ENCODE peak calls at places on chromosomes 4 and X, in five cellular contexts. L, U, Z, V and N are unnamed samples.

GRCh38 chr4:52198356-52198755 is 147.3 kb downstream of the SPATA18 start:
- DNase-seq in V (no peak), U (no peak), Z (no peak), L (no peak), N (no peak)

GRCh38 chr4:111228874-111229273 is 606.0 kb upstream of the PITX2 start:
- DNase-seq in L (peak), V (no peak), U (no peak), Z (no peak), N (no peak)

GRCh38 chr4:161816958-161817357 is 346.8 kb downstream of the FSTL5 start:
- DNase-seq in Z (no peak), L (peak), U (no peak), V (no peak), N (no peak)

GRCh38 chr4:33188733-33189132 is 2468.6 kb downstream of the PCDH7 start:
- DNase-seq in L (no peak), U (no peak), V (no peak), Z (no peak), N (no peak)

GRCh38 chrX:72029473-72030411 is 102.0 kb downstream of the RTL5 start:
- DNase-seq in Z (no peak), U (no peak), V (peak), L (peak), N (no peak)

GRCh38 chrX:22712942-22713341 is 286.8 kb upstream of the DDX53 start:
- DNase-seq in Z (no peak), L (no peak), U (no peak), V (no peak), N (no peak)

GRCh38 chrX:51144828-51145442 is 187.7 kb upstream of the NUDT10 start:
- DNase-seq in V (peak), L (peak), Z (peak), U (no peak), N (peak)

GRCh38 chr4:70945046-70945445 is 42.9 kb downstream of the MOB1B start:
- DNase-seq in L (no peak), U (no peak), V (no peak), Z (no peak), N (no peak)

GRCh38 chrX:3712080-3712869 is 1.2 kb downstream of the PRKX start:
- DNase-seq in U (no peak), Z (no peak), V (peak), L (peak), N (peak)

GRCh38 chr4:87502580-87503238 is 26.5 kb downstream of the SPARCL1 start:
- DNase-seq in U (no peak), V (no peak), L (peak), Z (no peak), N (no peak)

GRCh38 chr4:53714377-53715140 is 123.3 kb upstream of the LNX1 start:
- DNase-seq in Z (no peak), V (no peak), U (no peak), L (peak), N (no peak)

GRCh38 chr4:124061413-124061812 is 651.1 kb downstream of the ANKRD50 start:
- DNase-seq in L (peak), U (no peak), Z (no peak), V (no peak), N (no peak)

GRCh38 chr4:15395342-15395741 is 32.5 kb upstream of the C1QTNF7 start:
- DNase-seq in Z (no peak), L (peak), U (no peak), V (no peak), N (no peak)

GRCh38 chr4:108651068-108651794 is 832 bp downstream of the OSTC start:
- DNase-seq in L (peak), V (no peak), U (no peak), Z (no peak), N (no peak)

GRCh38 chr4:140930556-140930955 is 174.4 kb upstream of the TBC1D9 start:
- DNase-seq in U (no peak), V (no peak), Z (no peak), L (no peak), N (no peak)

GRCh38 chr4:16582526-16582925 is 315.9 kb downstream of the LDB2 start:
- DNase-seq in L (no peak), U (no peak), V (peak), Z (no peak), N (no peak)

GRCh38 chrX:154366666-154367055 is 7.8 kb downstream of the FLNA start:
- DNase-seq in L (no peak), Z (no peak), V (no peak), U (peak), N (no peak)

GRCh38 chrX:69189972-69190371 is 24.7 kb upstream of the PJA1 start:
- DNase-seq in Z (no peak), U (peak), V (no peak), L (no peak), N (peak)

GRCh38 chrX:139200793-139201192 is 329.7 kb upstream of the F9 start:
- DNase-seq in L (peak), Z (no peak), V (no peak), U (no peak), N (no peak)

GRCh38 chr4:124065941-124066340 is 646.6 kb downstream of the ANKRD50 start:
- DNase-seq in Z (no peak), U (no peak), V (no peak), L (no peak), N (no peak)

GRCh38 chrX:37383313-37383712 is 34.1 kb downstream of the PRRG1 start:
- DNase-seq in L (no peak), U (no peak), Z (no peak), V (no peak), N (no peak)

GRCh38 chrX:21764043-21764442 is 6.1 kb upstream of the SMPX start:
- DNase-seq in V (no peak), L (no peak), U (no peak), Z (no peak), N (no peak)

GRCh38 chrX:50812995-50813842 is 775 bp downstream of the SHROOM4 start:
- DNase-seq in L (peak), V (no peak), Z (no peak), U (peak), N (peak)

GRCh38 chr4:110119347-110119746 is 79.1 kb downstream of the ELOVL6 start:
- DNase-seq in Z (no peak), V (no peak), L (no peak), U (no peak), N (no peak)

GRCh38 chr4:184168406-184169019 is 49.2 kb downstream of the ENPP6 start:
- DNase-seq in L (peak), Z (peak), U (peak), V (peak), N (peak)

GRCh38 chrX:120759685-120760084 is 116.0 kb downstream of the CT47B1 start:
- DNase-seq in V (no peak), Z (no peak), U (no peak), L (no peak), N (no peak)

GRCh38 chrX:20421697-20422096 is 155.0 kb upstream of the RPS6KA3 start:
- DNase-seq in U (no peak), Z (no peak), L (no peak), V (no peak), N (no peak)

GRCh38 chrX:71103110-71103983 is 3.2 kb downstream of the CXorf65 start:
- DNase-seq in L (no peak), Z (peak), U (no peak), V (peak), N (no peak)

GRCh38 chr4:1772869-1773538 is 20.1 kb upstream of the FGFR3 start:
- DNase-seq in V (peak), Z (no peak), U (no peak), L (no peak), N (no peak)

GRCh38 chrX:153766871-153767673 is 3.0 kb downstream of the PLXNB3 start:
- DNase-seq in L (no peak), Z (no peak), V (peak), U (no peak), N (peak)

GRCh38 chrX:67544871-67545771 is 1.3 kb downstream of the AR start:
- DNase-seq in L (peak), Z (no peak), U (peak), V (no peak), N (peak)

GRCh38 chr4:71240094-71240493 is 98.7 kb upstream of the SLC4A4 start:
- DNase-seq in U (no peak), L (no peak), Z (no peak), V (no peak), N (no peak)

GRCh38 chr4:30768278-30768677 is 48.1 kb downstream of the PCDH7 start:
- DNase-seq in U (no peak), Z (no peak), L (no peak), V (no peak), N (no peak)

GRCh38 chrX:100411802-100412333 is 1.8 kb upstream of the PCDH19 start:
- DNase-seq in V (no peak), L (no peak), U (no peak), Z (no peak), N (no peak)

GRCh38 chrX:45011131-45011530 is 138.1 kb downstream of the KDM6A start:
- DNase-seq in V (no peak), L (peak), Z (no peak), U (no peak), N (no peak)

GRCh38 chrX:105314468-105314867 is 94.0 kb upstream of the TEX13A start:
- DNase-seq in V (no peak), Z (no peak), U (no peak), L (peak), N (no peak)

GRCh38 chr4:78143634-78144033 is 86.5 kb downstream of the FRAS1 start:
- DNase-seq in Z (no peak), V (no peak), U (no peak), L (no peak), N (no peak)

GRCh38 chr4:17718471-17718870 is 63.0 kb downstream of the FAM184B start:
- DNase-seq in L (no peak), U (no peak), Z (no peak), V (no peak), N (no peak)

GRCh38 chr4:59960143-59960542 is 1240.0 kb upstream of the ADGRL3 start:
- DNase-seq in Z (no peak), L (no peak), U (peak), V (no peak), N (no peak)

DNA sequence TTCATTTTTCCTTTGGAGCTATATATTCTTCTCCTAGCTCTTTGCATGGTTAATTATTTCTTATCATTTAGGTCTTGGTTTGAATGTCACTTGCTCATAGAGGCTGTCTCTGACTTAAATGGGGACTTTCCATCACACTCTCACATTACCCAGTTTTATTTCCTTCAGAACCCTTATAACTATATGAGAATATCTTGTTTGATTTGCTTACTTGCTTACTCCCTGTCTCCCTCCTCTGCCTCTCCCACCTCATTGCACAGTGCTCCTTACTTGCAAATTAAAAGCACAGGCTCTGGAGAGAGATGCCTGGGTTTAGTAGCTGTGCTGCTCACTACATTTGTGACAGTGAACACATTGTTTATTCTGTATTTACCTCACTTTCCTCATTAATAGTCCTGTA is 174.6 kb downstream of the SOWAHB start:
- DNase-seq in U (no peak), Z (no peak), V (no peak), L (peak), N (no peak)
- H3K27ac ChIP-seq in U (peak), Z (no peak), V (no peak), L (peak), N (no peak)

GRCh38 chr4:125849869-125850268 is 535.1 kb downstream of the FAT4 start:
- DNase-seq in V (no peak), L (peak), U (no peak), Z (no peak), N (no peak)
- H3K27ac ChIP-seq in V (no peak), L (no peak), U (no peak), Z (no peak), N (no peak)

DNA sequence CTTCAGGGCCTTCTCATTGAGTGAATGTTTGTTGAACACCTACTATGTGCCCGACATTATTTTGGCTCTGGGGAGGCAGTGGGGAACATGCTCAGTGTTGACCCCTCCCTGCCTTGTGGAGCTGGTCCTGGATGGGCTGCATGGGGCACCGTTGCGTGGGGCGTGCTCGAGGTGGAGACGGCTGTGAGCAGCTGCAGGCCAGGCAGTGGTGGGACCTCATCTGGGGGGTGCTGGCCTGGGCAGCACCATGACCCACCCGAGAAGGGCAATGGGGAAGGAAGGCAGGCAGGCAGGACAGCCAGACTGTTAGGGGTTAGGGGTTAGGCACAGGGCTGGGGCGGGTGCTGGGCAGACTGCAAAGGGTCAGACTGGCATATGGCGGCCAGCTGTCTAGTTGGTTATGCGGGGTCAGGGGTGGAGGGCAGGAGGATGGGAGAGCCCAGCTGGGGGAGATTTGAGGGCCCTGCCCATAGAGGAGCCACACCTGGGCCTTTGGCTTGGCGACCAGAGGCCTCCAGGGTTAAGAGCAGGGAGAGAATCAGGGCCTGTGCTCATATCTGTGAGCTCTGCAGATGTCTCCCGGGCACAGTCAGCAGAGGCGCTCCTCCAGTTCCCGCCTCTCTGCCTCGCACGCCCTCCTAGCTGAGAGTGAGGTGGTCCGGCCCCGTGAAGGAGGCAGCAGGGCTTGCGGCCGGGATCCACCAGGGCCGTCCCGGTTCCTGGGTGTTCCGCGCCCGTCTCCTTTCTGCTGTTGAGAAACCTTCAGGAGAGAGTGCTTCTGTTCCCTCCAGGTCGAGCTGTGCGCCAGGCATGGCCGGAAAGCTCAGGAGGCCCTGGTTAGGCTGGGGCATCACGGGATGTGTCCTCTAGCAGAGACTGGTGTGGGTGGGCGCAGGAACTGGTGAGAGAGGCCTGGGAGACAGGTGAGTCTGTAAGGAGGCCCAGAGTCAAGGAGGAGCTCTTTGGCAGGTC is 73.3 kb downstream of the RGS12 start:
- DNase-seq in Z (no peak), U (no peak), V (no peak), L (no peak), N (no peak)
- H3K27ac ChIP-seq in Z (no peak), U (no peak), V (no peak), L (no peak), N (no peak)

DNA sequence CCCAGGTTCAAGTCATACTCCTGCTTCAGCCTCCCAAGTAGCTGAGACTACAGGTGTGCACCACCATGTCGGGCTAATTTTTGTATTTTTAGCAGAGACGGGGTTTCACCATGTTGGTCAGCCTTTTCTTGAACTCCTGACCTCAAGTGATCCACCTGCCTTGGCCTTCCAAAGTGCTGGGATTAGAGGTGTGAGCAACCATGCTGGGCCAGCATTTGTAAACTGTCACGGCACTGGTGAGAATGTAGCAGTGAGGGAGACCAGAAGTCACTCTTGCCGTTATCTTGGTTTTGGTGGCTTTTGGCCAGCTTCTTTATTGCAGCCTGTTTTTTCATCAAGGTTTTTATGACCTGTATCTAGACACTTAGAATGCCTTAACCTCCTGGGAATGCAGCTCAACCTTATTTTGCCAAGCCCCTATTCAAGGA is 22.4 kb downstream of the PCDH18 start:
- DNase-seq in V (no peak), Z (no peak), L (peak), U (no peak), N (no peak)
- H3K27ac ChIP-seq in V (no peak), Z (no peak), L (no peak), U (peak), N (no peak)

DNA sequence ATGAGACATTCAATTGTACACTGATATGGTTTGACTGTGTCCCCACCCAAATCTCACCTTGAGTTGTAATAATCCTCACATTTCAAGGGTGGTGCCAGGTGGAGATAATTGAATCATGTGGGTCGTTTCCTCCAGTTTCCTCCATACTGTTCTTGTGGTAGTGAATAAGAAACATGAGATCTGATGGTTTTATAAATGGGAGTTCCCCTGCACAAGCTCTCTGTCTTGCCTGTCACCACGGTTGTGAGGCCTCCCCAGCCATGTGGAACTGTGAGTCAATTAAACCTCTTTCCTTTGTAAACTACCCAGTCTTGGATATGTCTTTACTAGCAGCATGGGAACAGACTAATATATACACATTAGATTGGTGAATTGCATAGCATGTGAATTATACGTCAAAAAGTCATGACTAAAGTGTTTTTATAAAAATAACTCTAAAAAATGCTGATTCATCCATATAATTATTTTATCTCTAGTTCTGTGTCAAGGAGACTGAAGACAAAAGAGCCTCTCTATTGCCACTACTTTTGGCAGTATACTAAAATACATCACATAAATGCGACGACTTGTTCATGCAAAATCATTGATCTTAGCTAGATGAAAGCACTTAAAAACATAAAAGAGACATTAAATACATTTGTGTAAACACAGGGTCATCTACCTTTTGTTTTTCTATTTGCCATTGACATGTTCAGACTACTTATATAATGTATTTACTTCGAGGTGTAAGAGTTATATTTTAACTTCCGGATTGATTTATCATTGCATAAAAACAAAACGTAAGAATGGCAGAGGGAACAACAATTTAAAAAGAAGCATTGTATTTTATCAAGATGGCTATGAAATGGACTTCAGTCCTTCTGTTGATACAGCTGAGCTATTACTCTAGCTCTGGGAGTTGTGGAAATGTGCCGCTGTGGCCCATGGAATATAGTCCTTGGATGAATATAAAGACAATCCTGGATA is 50.1 kb downstream of the YTHDC1 start:
- DNase-seq in V (no peak), L (no peak), Z (no peak), U (no peak), N (no peak)
- H3K27ac ChIP-seq in V (no peak), L (no peak), Z (no peak), U (no peak), N (no peak)

DNA sequence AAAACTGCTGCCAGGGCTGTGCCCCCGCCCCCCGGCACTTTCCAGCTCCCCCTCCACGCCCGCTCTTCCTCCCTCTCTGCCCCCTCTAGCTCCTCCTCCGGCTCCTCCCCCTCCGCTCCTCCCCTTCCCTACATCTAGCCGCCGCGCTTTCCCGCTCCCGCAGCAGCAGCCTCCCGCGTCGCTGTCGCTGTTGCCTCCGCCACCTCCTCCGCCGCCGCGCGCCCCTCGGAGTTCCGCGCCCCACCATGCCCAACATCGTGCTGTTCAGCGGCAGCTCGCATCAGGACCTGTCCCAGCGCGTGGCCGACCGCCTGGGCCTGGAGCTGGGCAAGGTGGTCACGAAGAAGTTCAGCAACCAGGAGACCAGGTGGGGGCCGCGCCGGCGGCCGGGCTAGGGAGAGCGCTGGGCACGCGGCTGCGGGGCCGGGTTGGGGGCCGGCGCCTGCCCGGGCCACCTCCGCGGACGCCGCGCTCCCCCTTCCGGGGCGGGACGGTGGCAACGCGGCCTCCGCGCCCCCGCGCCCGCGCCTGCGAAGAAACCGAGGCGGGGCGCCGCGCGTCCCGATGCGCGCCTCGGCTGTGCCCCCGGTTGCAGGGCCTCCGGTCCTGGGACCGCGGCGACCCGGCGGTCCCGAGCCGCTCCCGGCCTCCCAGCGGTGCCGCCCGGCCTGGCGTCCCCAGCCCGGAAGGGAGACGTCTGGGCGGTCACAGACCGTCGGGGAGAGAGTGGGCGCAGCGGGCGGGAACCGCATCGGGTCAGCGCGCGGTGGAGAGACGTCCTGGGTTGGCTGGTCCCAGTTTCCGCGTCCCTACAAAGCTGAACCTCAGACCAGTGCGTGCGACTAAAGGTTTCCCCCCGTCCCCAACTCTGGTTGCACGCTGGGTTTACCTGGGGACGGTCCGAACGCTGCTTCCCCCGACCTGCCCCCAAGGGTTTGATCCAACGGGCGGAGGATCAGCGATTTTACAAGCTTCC is at the start of gene PRPS2:
- DNase-seq in L (peak), V (peak), U (peak), Z (peak), N (peak)
- H3K27ac ChIP-seq in L (peak), V (no peak), U (peak), Z (peak), N (no peak)